ENCODE peak calls at places on chromosomes 3 and 15, in five cellular contexts. G is uterus; X is effector memory CD4-positive, alpha-beta T cell; H is HCT116; Y is PC-9. I is an unnamed sample.

GRCh38 chr3:99708207-99708745 is 69.9 kb downstream of the COL8A1 start:
- DNase-seq in G (no peak), X (no peak), H (no peak), Y (no peak), I (no peak)

GRCh38 chr3:137642831-137643230 is 121.3 kb upstream of the SOX14 start:
- DNase-seq in G (no peak), X (no peak), H (no peak), Y (no peak), I (no peak)

GRCh38 chr15:98941595-98942255 is 65.9 kb downstream of the PGPEP1L start:
- DNase-seq in G (no peak), X (no peak), H (no peak), Y (peak; percentile 30), I (no peak)

GRCh38 chr15:61938249-61938648 is 122.0 kb downstream of the VPS13C start:
- DNase-seq in G (no peak), X (no peak), H (no peak), Y (no peak), I (no peak)

GRCh38 chr3:70832811-70833509 is 520.5 kb upstream of the MDFIC2 start:
- DNase-seq in G (no peak), X (no peak), H (no peak), Y (no peak), I (no peak)

GRCh38 chr3:46065294-46065705 is 38.0 kb upstream of the XCR1 start:
- DNase-seq in G (no peak), X (peak; percentile 83), H (peak; percentile 33), Y (peak; percentile 81), I (no peak)

GRCh38 chr3:194276768-194277546 is 74.2 kb downstream of the CPN2 start:
- DNase-seq in G (peak; percentile 57), X (no peak), H (no peak), Y (no peak), I (peak; percentile 68)

GRCh38 chr3:138234401-138235179 is 47.5 kb downstream of the ARMC8 start:
- DNase-seq in G (no peak), X (no peak), H (no peak), Y (no peak), I (no peak)

GRCh38 chr15:31327674-31328424 is 1.2 kb downstream of the KLF13 start:
- DNase-seq in G (peak; percentile 48), X (peak; percentile 82), H (no peak), Y (no peak), I (peak; percentile 59)

GRCh38 chr15:62066663-62067447 is at the start of gene C2CD4A:
- DNase-seq in G (peak; percentile 59), X (peak; percentile 41), H (peak; percentile 70), Y (no peak), I (peak; percentile 74)

GRCh38 chr3:123034120-123034519 is 6.6 kb upstream of the SEMA5B start:
- DNase-seq in G (no peak), X (no peak), H (no peak), Y (no peak), I (no peak)

GRCh38 chr3:144241381-144241780 is 269.8 kb downstream of the DIPK2A start:
- DNase-seq in G (no peak), X (no peak), H (no peak), Y (no peak), I (no peak)

GRCh38 chr3:19046440-19046839 is 101.9 kb upstream of the KCNH8 start:
- DNase-seq in G (no peak), X (no peak), H (no peak), Y (no peak), I (no peak)

GRCh38 chr15:57698243-57698642 is 8.3 kb upstream of the POLR2M start:
- DNase-seq in G (no peak), X (no peak), H (no peak), Y (no peak), I (no peak)

GRCh38 chr15:32803631-32804030 is 85.8 kb downstream of the GREM1 start:
- DNase-seq in G (no peak), X (no peak), H (no peak), Y (no peak), I (no peak)

GRCh38 chr15:67997996-67998395 is 56.1 kb upstream of the PIAS1 start:
- DNase-seq in G (no peak), X (no peak), H (no peak), Y (peak; percentile 84), I (no peak)

GRCh38 chr3:185729335-185729715 is 95.5 kb downstream of the IGF2BP2 start:
- DNase-seq in G (no peak), X (no peak), H (no peak), Y (peak; percentile 87), I (no peak)

GRCh38 chr15:89810837-89811236 is 3.8 kb downstream of the ANPEP start:
- DNase-seq in G (no peak), X (no peak), H (no peak), Y (no peak), I (no peak)

GRCh38 chr15:52076889-52077781 is 35.4 kb downstream of the BCL2L10 start:
- DNase-seq in G (no peak), X (no peak), H (peak; percentile 37), Y (peak; percentile 49), I (no peak)

GRCh38 chr3:64238971-64239667 is 13.9 kb upstream of the PRICKLE2 start:
- DNase-seq in G (peak; percentile 88), X (no peak), H (no peak), Y (peak; percentile 48), I (peak; percentile 29)

GRCh38 chr15:55267401-55268053 is 22.1 kb downstream of the RAB27A start:
- DNase-seq in G (no peak), X (peak; percentile 65), H (no peak), Y (no peak), I (peak; percentile 73)

GRCh38 chr15:70503073-70503745 is 260.1 kb downstream of the UACA start:
- DNase-seq in G (no peak), X (no peak), H (no peak), Y (no peak), I (no peak)

GRCh38 chr15:70505411-70505919 is 257.9 kb downstream of the UACA start:
- DNase-seq in G (no peak), X (no peak), H (peak; percentile 75), Y (peak; percentile 96), I (no peak)

GRCh38 chr15:70503798-70504304 is 259.5 kb downstream of the UACA start:
- DNase-seq in G (no peak), X (no peak), H (no peak), Y (no peak), I (no peak)

GRCh38 chr15:70504988-70505387 is 258.4 kb downstream of the UACA start:
- DNase-seq in G (no peak), X (no peak), H (no peak), Y (no peak), I (no peak)

DNA sequence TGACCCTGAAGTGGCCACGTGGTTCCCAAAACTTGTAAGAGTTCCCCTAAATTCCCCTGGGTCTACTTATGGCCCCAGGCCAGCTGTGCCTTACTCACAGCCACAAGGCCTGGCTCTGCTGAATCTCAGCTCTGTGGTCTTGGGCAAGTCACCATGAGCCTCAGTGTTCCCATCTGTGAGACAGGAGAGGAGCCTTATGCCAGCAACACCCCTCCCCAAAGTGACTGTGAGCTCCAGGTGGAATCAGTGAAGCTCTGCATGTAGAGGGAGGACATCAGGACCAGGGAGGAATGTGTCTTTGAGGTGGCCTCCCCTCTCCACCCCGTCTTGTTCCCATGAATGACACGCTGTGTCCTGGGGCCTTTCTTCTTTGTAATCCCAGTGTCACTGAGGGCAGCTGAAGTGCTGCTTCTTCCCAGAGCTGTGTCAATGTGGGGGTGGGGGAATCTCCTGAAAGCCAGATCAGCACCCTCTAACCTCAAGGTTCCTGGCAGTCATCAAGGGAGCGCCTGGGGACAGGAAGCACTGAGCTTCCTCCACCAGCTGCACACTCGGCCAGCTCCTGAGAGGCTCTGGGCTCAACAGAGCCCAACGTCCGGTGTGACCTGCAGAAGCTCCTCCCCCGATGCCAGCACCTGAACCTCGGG is 258.9 kb downstream of the UACA start:
- DNase-seq in G (peak; percentile 41), X (no peak), H (no peak), Y (peak; percentile 86), I (peak; percentile 83)
- H3K27me3 ChIP-seq in G (no peaks in the 10 kb centered on the region), X (no peaks in the 10 kb centered on the region), H (peaks cover 20% of the 10 kb centered on the region), Y (no peaks in the 10 kb centered on the region), I (no peaks in the 10 kb centered on the region)

GRCh38 chr3:107897471-107898180 is 193.2 kb downstream of the CD47 start:
- DNase-seq in G (no peak), X (no peak), H (no peak), Y (peak; percentile 62), I (no peak)

GRCh38 chr3:107892960-107893359 is 197.9 kb downstream of the CD47 start:
- DNase-seq in G (no peak), X (no peak), H (no peak), Y (no peak), I (no peak)

GRCh38 chr3:107899996-107900651 is 190.7 kb downstream of the CD47 start:
- DNase-seq in G (no peak), X (no peak), H (no peak), Y (no peak), I (no peak)

DNA sequence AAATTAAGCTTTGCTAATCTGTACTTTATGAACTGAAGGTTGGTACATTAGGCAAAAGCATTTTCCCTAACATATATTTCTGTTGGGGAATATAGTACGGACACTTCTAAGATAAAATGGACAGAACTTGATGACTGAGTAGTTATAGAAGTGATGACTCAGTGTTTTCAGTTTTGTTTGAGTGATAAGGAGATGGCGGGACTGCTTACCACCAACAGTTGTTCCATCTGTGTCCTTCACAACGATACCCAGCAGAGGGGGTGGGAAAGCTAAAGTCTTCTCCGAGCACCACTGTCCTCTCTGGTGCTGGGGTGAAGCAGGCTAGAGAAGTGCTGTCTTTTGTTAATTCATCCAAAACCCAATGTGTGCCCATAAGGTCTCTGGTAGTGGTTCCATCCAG is 195.8 kb downstream of the CD47 start:
- DNase-seq in G (no peak), X (no peak), H (no peak), Y (no peak), I (no peak)
- H3K27me3 ChIP-seq in G (no peaks in the 10 kb centered on the region), X (no peaks in the 10 kb centered on the region), H (no peaks in the 10 kb centered on the region), Y (no peaks in the 10 kb centered on the region), I (no peaks in the 10 kb centered on the region)

GRCh38 chr3:133776794-133777438 is 28.7 kb upstream of the SRPRB start:
- DNase-seq in G (no peak), X (no peak), H (no peak), Y (no peak), I (no peak)
- H3K27me3 ChIP-seq in G (no peaks in the 10 kb centered on the region), X (peaks cover 10% of the 10 kb centered on the region), H (no peaks in the 10 kb centered on the region), Y (peaks cover 8% of the 10 kb centered on the region), I (no peaks in the 10 kb centered on the region)

DNA sequence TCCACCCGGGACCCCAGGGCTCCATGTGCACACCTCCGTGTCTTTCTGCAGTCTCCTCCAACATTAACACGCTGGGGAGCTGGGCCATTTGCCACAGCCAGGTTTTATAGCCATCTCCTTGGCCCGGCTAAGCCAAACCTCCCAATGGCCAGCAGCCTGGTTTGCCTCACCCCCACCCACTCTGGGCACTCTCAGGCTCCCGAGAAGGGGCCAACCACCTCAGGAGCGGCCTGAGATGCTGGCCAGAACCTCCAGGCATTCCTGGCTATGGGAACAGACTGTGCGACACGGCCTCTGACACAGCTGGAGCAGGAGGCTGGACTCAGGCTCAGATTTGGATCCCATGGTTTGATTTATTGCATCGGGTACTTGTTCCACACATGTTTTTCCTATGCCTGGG is 289.7 kb downstream of the RPLP1 start:
- DNase-seq in G (no peak), X (no peak), H (no peak), Y (no peak), I (no peak)
- H3K27me3 ChIP-seq in G (no peaks in the 10 kb centered on the region), X (no peaks in the 10 kb centered on the region), H (no peaks in the 10 kb centered on the region), Y (no peaks in the 10 kb centered on the region), I (no peaks in the 10 kb centered on the region)